ENCODE peak calls at places on chromosomes 11 and 22, in seven cellular contexts. N is keratinocyte, Y is brain microvascular endothelial cell, C is HepG2, L is neural progenitor cell, Q is upper lobe of right lung, R is PC-3. S is an unnamed sample.

GRCh38 chr11:20565236-20565635 is 34.2 kb upstream of the SLC6A5 start:
- DNase-seq in N (no peak), R (no peak), C (no peak), Q (no peak), Y (no peak), L (no peak), S (no peak)

GRCh38 chr22:38631724-38632123 is 24.5 kb downstream of the FAM227A start:
- DNase-seq in Y (no peak), R (no peak), N (no peak), L (no peak), Q (no peak), C (no peak), S (no peak)

GRCh38 chr11:64638017-64638664 is 47.1 kb downstream of the SLC22A12 start:
- DNase-seq in Q (no peak), Y (no peak), R (no peak), N (no peak), L (peak), C (no peak), S (no peak)

GRCh38 chr11:130000552-130001176 is 2.0 kb downstream of the PRDM10 start:
- DNase-seq in L (no peak), C (peak), R (no peak), Q (no peak), N (no peak), Y (no peak), S (no peak)

GRCh38 chr11:113695207-113695606 is 10.9 kb downstream of the TMPRSS5 start:
- DNase-seq in Q (no peak), R (no peak), N (no peak), Y (no peak), L (no peak), C (no peak), S (no peak)

GRCh38 chr11:15097411-15097810 is 17.3 kb upstream of the INSC start:
- DNase-seq in L (no peak), R (no peak), Q (no peak), C (no peak), Y (no peak), N (no peak), S (no peak)

GRCh38 chr11:112477152-112477928 is 216.7 kb upstream of the PLET1 start:
- DNase-seq in C (no peak), R (peak), L (no peak), Y (no peak), Q (no peak), N (no peak), S (no peak)

GRCh38 chr11:134994431-134994830 is 582.4 kb upstream of the B3GAT1 start:
- DNase-seq in R (no peak), C (no peak), L (peak), Q (no peak), N (no peak), Y (no peak), S (no peak)

GRCh38 chr11:66882540-66882939 is 25.7 kb downstream of the LRFN4 start:
- DNase-seq in Y (no peak), L (no peak), R (no peak), N (no peak), C (no peak), Q (no peak), S (no peak)

GRCh38 chr22:28925916-28926315 is 42.5 kb downstream of the ZNRF3 start:
- DNase-seq in C (no peak), Q (no peak), R (no peak), Y (no peak), N (no peak), L (no peak), S (no peak)

GRCh38 chr22:43704051-43704450 is 108.1 kb downstream of the EFCAB6 start:
- DNase-seq in C (no peak), N (no peak), R (no peak), Q (no peak), Y (no peak), L (no peak), S (no peak)

GRCh38 chr11:10325398-10326079 is 20.7 kb downstream of the ADM start:
- DNase-seq in R (peak), Q (no peak), N (no peak), C (no peak), L (no peak), Y (peak), S (no peak)

GRCh38 chr11:96013459-96014213 is 89.7 kb upstream of the MTMR2 start:
- DNase-seq in N (no peak), Q (no peak), Y (no peak), L (no peak), R (no peak), C (no peak), S (no peak)

GRCh38 chr11:129694538-129694937 is 121.1 kb upstream of the TMEM45B start:
- DNase-seq in L (no peak), C (no peak), R (peak), Y (no peak), Q (peak), N (no peak), S (no peak)

GRCh38 chr22:27113211-27114030 is 456.0 kb downstream of the MIAT start:
- DNase-seq in N (peak), Q (no peak), C (peak), R (peak), Y (peak), L (no peak), S (peak)

GRCh38 chr22:27114186-27114585 is 456.8 kb downstream of the MIAT start:
- DNase-seq in L (no peak), R (no peak), Q (no peak), N (no peak), C (no peak), Y (no peak), S (peak)

GRCh38 chr22:27115816-27116256 is 458.4 kb downstream of the MIAT start:
- DNase-seq in Y (peak), N (no peak), C (peak), R (peak), Q (no peak), L (no peak), S (peak)

GRCh38 chr22:27115410-27115809 is 458.0 kb downstream of the MIAT start:
- DNase-seq in Q (no peak), C (no peak), R (no peak), Y (no peak), L (no peak), N (no peak), S (no peak)

GRCh38 chr22:27116295-27116694 is 458.9 kb downstream of the MIAT start:
- DNase-seq in L (no peak), C (no peak), R (peak), Q (no peak), N (no peak), Y (no peak), S (peak)
- H3K27ac ChIP-seq in L (no peak), C (no peak), R (no peak), Q (no peak), N (no peak), Y (peak), S (no peak)

DNA sequence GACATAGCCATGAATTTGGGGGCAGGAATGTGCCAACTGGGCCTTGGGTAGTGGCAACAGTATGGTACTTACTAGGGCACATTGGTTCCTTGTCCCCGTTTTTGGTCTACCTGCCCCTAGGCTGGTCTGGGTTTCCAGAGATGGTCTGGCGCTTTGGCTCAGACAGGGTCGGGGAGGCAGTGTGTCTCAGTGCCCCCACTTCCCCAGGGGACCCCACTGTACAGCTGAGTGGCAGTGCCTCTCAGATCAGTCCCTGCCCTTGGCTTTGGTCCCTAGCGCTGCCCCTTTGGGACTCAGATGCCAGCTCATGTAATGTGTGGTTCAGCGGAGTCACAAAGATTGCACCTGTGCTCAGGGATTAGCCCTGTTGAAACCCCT is 3.3 kb downstream of the RIC8A start:
- DNase-seq in Y (no peak), Q (peak), N (no peak), L (no peak), C (no peak), R (no peak), S (no peak)
- H3K4me3 ChIP-seq in Y (no peak), Q (no peak), N (no peak), L (no peak), C (no peak), R (peak), S (peak)

GRCh38 chr11:61480261-61480660 is 28.3 kb upstream of the LRRC10B start:
- DNase-seq in Y (no peak), C (no peak), L (no peak), Q (no peak), R (no peak), N (no peak), S (no peak)

GRCh38 chr11:61481806-61482205 is 26.7 kb upstream of the LRRC10B start:
- DNase-seq in L (no peak), Y (no peak), N (no peak), R (no peak), C (no peak), Q (no peak), S (no peak)

GRCh38 chr11:61480936-61481335 is 27.6 kb upstream of the LRRC10B start:
- DNase-seq in N (no peak), Q (no peak), L (peak), Y (peak), C (no peak), R (peak), S (no peak)

GRCh38 chr11:61484541-61484940 is 24.0 kb upstream of the LRRC10B start:
- DNase-seq in N (no peak), L (no peak), R (no peak), C (no peak), Y (no peak), Q (peak), S (no peak)

GRCh38 chr11:61482513-61482912 is 26.0 kb upstream of the LRRC10B start:
- DNase-seq in C (no peak), L (peak), Y (no peak), R (peak), Q (no peak), N (no peak), S (no peak)
- TF ChIP-seq CTCF in C (peak), L (peak), Y (peak), R (peak), Q (peak), N (peak), S (no peak)

GRCh38 chr11:116272181-116272789 is 500.5 kb downstream of the BUD13 start:
- DNase-seq in C (no peak), R (no peak), N (no peak), L (peak), Y (no peak), Q (no peak), S (no peak)

GRCh38 chr11:116281173-116282160 is 491.3 kb downstream of the BUD13 start:
- DNase-seq in N (no peak), Q (no peak), C (no peak), Y (no peak), L (no peak), R (no peak), S (no peak)

GRCh38 chr11:116278076-116278475 is 494.7 kb downstream of the BUD13 start:
- DNase-seq in Q (no peak), R (no peak), N (no peak), C (no peak), L (no peak), Y (no peak), S (no peak)

GRCh38 chr11:116275634-116276033 is 497.2 kb downstream of the BUD13 start:
- DNase-seq in C (no peak), Q (no peak), N (no peak), L (no peak), R (peak), Y (no peak), S (no peak)

GRCh38 chr11:116276051-116277044 is 496.4 kb downstream of the BUD13 start:
- DNase-seq in Y (peak), N (peak), L (peak), R (peak), Q (peak), C (peak), S (no peak)
- H3K27ac ChIP-seq in Y (no peak), N (no peak), L (no peak), R (no peak), Q (no peak), C (no peak), S (no peak)

GRCh38 chr11:78560066-78560597 is 14.5 kb downstream of the NARS2 start:
- DNase-seq in C (no peak), L (no peak), R (no peak), N (no peak), Q (no peak), Y (no peak), S (no peak)
- H3K4me3 ChIP-seq in C (no peak), L (no peak), R (peak), N (no peak), Q (no peak), Y (no peak), S (peak)

DNA sequence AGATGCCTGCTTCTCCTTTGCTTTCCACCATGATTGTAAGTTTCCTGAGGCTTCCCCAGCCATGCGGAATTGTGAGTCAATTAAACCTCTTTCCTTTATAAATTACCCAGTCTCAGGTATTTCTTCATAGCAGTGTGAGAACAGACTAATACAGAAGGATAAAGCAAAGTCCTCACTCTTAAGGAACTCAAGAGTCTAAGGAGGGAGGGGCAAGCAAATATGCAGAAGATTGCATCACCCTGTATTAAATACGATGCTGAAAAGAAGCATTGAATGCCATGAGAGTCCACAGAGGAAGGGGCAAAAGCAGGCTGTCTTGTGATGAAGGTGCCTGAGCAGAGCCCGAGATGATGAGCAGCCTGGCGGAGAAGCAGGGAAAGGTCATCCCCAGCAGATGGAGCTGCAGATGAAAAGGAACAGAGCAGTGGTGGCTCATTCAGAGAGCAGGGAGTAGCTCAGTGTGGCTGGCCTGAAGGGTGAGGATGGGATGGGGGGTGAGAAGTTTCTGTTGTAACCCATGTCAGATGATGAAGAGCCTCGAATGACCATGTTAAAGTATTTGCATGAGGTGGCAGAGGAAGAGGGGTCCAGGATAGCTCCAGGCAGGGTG is 6.3 kb upstream of the IZUMO1R start:
- DNase-seq in Y (no peak), R (peak), Q (no peak), L (no peak), N (no peak), C (no peak), S (no peak)
- TF ChIP-seq CTCF in Y (no peak), R (peak), Q (no peak), L (peak), N (peak), C (peak), S (no peak)

GRCh38 chr22:37187552-37187890 is 526 bp downstream of the C1QTNF6 start:
- DNase-seq in L (no peak), Q (no peak), Y (no peak), C (no peak), N (no peak), R (peak), S (no peak)
- H3K27ac ChIP-seq in L (peak), Q (peak), Y (peak), C (no peak), N (peak), R (peak), S (peak)

GRCh38 chr11:70107191-70107590 is 29.1 kb downstream of the ANO1 start:
- DNase-seq in Q (no peak), R (no peak), N (no peak), L (no peak), Y (no peak), C (no peak), S (no peak)

GRCh38 chr11:70109006-70109405 is 30.9 kb downstream of the ANO1 start:
- DNase-seq in Q (no peak), R (no peak), N (no peak), Y (peak), L (no peak), C (no peak), S (no peak)

GRCh38 chr11:70106757-70107156 is 28.6 kb downstream of the ANO1 start:
- DNase-seq in Q (no peak), R (no peak), Y (no peak), C (no peak), L (no peak), N (no peak), S (no peak)

GRCh38 chr11:70108250-70108649 is 30.1 kb downstream of the ANO1 start:
- DNase-seq in Y (peak), Q (no peak), L (no peak), R (no peak), C (no peak), N (no peak), S (no peak)

DNA sequence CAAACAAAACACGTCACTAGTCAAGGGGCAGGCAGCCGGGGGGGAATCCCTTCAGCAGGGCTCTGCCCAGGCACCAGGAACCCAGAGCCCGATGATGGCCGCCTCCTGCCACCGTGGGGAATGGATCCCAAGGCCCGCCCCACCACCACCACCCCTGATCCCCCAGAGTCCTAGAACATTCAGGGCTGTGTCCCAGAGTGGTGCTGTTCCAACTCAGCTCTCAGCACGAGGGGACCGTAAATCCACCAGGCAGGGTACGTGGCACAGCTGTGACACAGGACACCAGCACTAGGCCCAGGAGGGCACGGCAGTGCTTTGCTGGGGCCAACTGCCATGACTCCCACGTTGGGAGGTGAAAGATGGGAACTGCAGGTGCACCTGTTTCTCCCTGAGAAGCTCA is 29.6 kb downstream of the ANO1 start:
- DNase-seq in C (no peak), L (no peak), Y (no peak), R (no peak), N (no peak), Q (no peak), S (no peak)
- H3K4me3 ChIP-seq in C (no peak), L (no peak), Y (no peak), R (no peak), N (no peak), Q (no peak), S (no peak)